ENCODE peak calls at places on chromosomes 5 and 9, in eight cellular contexts. One of them, this sample, is unnamed.

GRCh38 chr5:30574761-30575160 is 618.7 kb upstream of the CDH6 start:
- DNase-seq in foreskin keratinocyte: no peak
- DNase-seq in EH: no peak
- DNase-seq in psoas muscle: no peak
- DNase-seq in NCI-H1417: no peak
- DNase-seq in fibroblast of the aortic adventitia: no peak
- DNase-seq in Ammon's horn: no peak
- DNase-seq in stimulated activated CD4-positive, alpha-beta T cell treated with anti-CD3 and anti-CD28 coated beads, Interleukin-12 subunit alpha, Interleukin-12 subunit beta, amount 100 ng/mL, for 4 hours: no peak
- DNase-seq in this sample: no peak

GRCh38 chr5:126852916-126853315 is 76.0 kb downstream of the LMNB1 start:
- DNase-seq in EH: no peak
- DNase-seq in psoas muscle: no peak
- DNase-seq in stimulated activated CD4-positive, alpha-beta T cell treated with anti-CD3 and anti-CD28 coated beads, Interleukin-12 subunit alpha, Interleukin-12 subunit beta, amount 100 ng/mL, for 4 hours: no peak
- DNase-seq in fibroblast of the aortic adventitia: no peak
- DNase-seq in NCI-H1417: no peak
- DNase-seq in Ammon's horn: no peak
- DNase-seq in foreskin keratinocyte: no peak
- DNase-seq in this sample: no peak

GRCh38 chr5:96489518-96489917 is 56.5 kb upstream of the PCSK1 start:
- DNase-seq in foreskin keratinocyte: no peak
- DNase-seq in stimulated activated CD4-positive, alpha-beta T cell treated with anti-CD3 and anti-CD28 coated beads, Interleukin-12 subunit alpha, Interleukin-12 subunit beta, amount 100 ng/mL, for 4 hours: no peak
- DNase-seq in psoas muscle: no peak
- DNase-seq in Ammon's horn: no peak
- DNase-seq in EH: no peak
- DNase-seq in NCI-H1417: peak
- DNase-seq in fibroblast of the aortic adventitia: no peak
- DNase-seq in this sample: no peak

GRCh38 chr5:143244000-143244736 is 159.3 kb downstream of the NR3C1 start:
- DNase-seq in EH: peak
- DNase-seq in Ammon's horn: no peak
- DNase-seq in NCI-H1417: no peak
- DNase-seq in fibroblast of the aortic adventitia: peak
- DNase-seq in stimulated activated CD4-positive, alpha-beta T cell treated with anti-CD3 and anti-CD28 coated beads, Interleukin-12 subunit alpha, Interleukin-12 subunit beta, amount 100 ng/mL, for 4 hours: no peak
- DNase-seq in psoas muscle: peak
- DNase-seq in foreskin keratinocyte: peak
- DNase-seq in this sample: peak

GRCh38 chr9:133716564-133717112 is 21.5 kb downstream of the SARDH start:
- DNase-seq in psoas muscle: peak
- DNase-seq in foreskin keratinocyte: no peak
- DNase-seq in NCI-H1417: no peak
- DNase-seq in fibroblast of the aortic adventitia: peak
- DNase-seq in EH: no peak
- DNase-seq in stimulated activated CD4-positive, alpha-beta T cell treated with anti-CD3 and anti-CD28 coated beads, Interleukin-12 subunit alpha, Interleukin-12 subunit beta, amount 100 ng/mL, for 4 hours: no peak
- DNase-seq in Ammon's horn: no peak
- DNase-seq in this sample: peak

GRCh38 chr9:127583605-127584053 is 28.4 kb upstream of the STXBP1 start:
- DNase-seq in NCI-H1417: no peak
- DNase-seq in psoas muscle: no peak
- DNase-seq in Ammon's horn: no peak
- DNase-seq in fibroblast of the aortic adventitia: peak
- DNase-seq in foreskin keratinocyte: peak
- DNase-seq in EH: peak
- DNase-seq in stimulated activated CD4-positive, alpha-beta T cell treated with anti-CD3 and anti-CD28 coated beads, Interleukin-12 subunit alpha, Interleukin-12 subunit beta, amount 100 ng/mL, for 4 hours: no peak
- DNase-seq in this sample: no peak

GRCh38 chr9:107751522-107752235 is 262.1 kb upstream of the KLF4 start:
- DNase-seq in psoas muscle: no peak
- DNase-seq in foreskin keratinocyte: peak
- DNase-seq in stimulated activated CD4-positive, alpha-beta T cell treated with anti-CD3 and anti-CD28 coated beads, Interleukin-12 subunit alpha, Interleukin-12 subunit beta, amount 100 ng/mL, for 4 hours: no peak
- DNase-seq in Ammon's horn: no peak
- DNase-seq in EH: peak
- DNase-seq in fibroblast of the aortic adventitia: peak
- DNase-seq in NCI-H1417: no peak
- DNase-seq in this sample: peak

GRCh38 chr5:180352976-180353225 is 235 bp downstream of the GFPT2 start:
- DNase-seq in Ammon's horn: no peak
- DNase-seq in psoas muscle: no peak
- DNase-seq in fibroblast of the aortic adventitia: no peak
- DNase-seq in EH: no peak
- DNase-seq in stimulated activated CD4-positive, alpha-beta T cell treated with anti-CD3 and anti-CD28 coated beads, Interleukin-12 subunit alpha, Interleukin-12 subunit beta, amount 100 ng/mL, for 4 hours: no peak
- DNase-seq in NCI-H1417: no peak
- DNase-seq in foreskin keratinocyte: no peak
- DNase-seq in this sample: no peak

This sample was measured in gastrocnemius medialis.